ENCODE peak calls at places on chromosomes 7 and 10, in four cellular contexts. One of them, this sample, is unnamed.

GRCh38 chr10:57579926-57580325 is 687.8 kb downstream of the IPMK start:
- DNase-seq in psoas muscle: no peak
- DNase-seq in stimulated activated CD4-positive, alpha-beta T cell treated with anti-CD3 and anti-CD28 coated beads, TNF-alpha, amount 100 ng/mL, for 1 hour: no peak
- DNase-seq in HCEC 1CT: peak
- DNase-seq in this sample: peak

GRCh38 chr7:25742287-25742686 is 409.7 kb upstream of the NFE2L3 start:
- DNase-seq in psoas muscle: no peak
- DNase-seq in stimulated activated CD4-positive, alpha-beta T cell treated with anti-CD3 and anti-CD28 coated beads, TNF-alpha, amount 100 ng/mL, for 1 hour: no peak
- DNase-seq in HCEC 1CT: no peak
- DNase-seq in this sample: no peak

GRCh38 chr7:429828-430180 is 89.8 kb downstream of the PDGFA start:
- DNase-seq in psoas muscle: no peak
- DNase-seq in stimulated activated CD4-positive, alpha-beta T cell treated with anti-CD3 and anti-CD28 coated beads, TNF-alpha, amount 100 ng/mL, for 1 hour: no peak
- DNase-seq in HCEC 1CT: no peak
- DNase-seq in this sample: no peak

GRCh38 chr7:95622001-95622549 is 25.8 kb upstream of the PDK4 start:
- DNase-seq in psoas muscle: no peak
- DNase-seq in stimulated activated CD4-positive, alpha-beta T cell treated with anti-CD3 and anti-CD28 coated beads, TNF-alpha, amount 100 ng/mL, for 1 hour: no peak
- DNase-seq in HCEC 1CT: no peak
- DNase-seq in this sample: no peak

GRCh38 chr7:7688310-7688709 is 30.1 kb downstream of the RPA3 start:
- DNase-seq in psoas muscle: no peak
- DNase-seq in stimulated activated CD4-positive, alpha-beta T cell treated with anti-CD3 and anti-CD28 coated beads, TNF-alpha, amount 100 ng/mL, for 1 hour: no peak
- DNase-seq in HCEC 1CT: no peak
- DNase-seq in this sample: no peak

GRCh38 chr7:2172311-2173183 is 60.2 kb downstream of the MAD1L1 start:
- DNase-seq in psoas muscle: no peak
- DNase-seq in stimulated activated CD4-positive, alpha-beta T cell treated with anti-CD3 and anti-CD28 coated beads, TNF-alpha, amount 100 ng/mL, for 1 hour: no peak
- DNase-seq in HCEC 1CT: peak
- DNase-seq in this sample: peak

GRCh38 chr7:20329389-20330175 is 1.1 kb upstream of the ITGB8 start:
- DNase-seq in psoas muscle: peak
- DNase-seq in stimulated activated CD4-positive, alpha-beta T cell treated with anti-CD3 and anti-CD28 coated beads, TNF-alpha, amount 100 ng/mL, for 1 hour: no peak
- DNase-seq in HCEC 1CT: peak
- DNase-seq in this sample: peak

GRCh38 chr10:55410415-55410885 is 609.4 kb upstream of the PCDH15 start:
- DNase-seq in psoas muscle: peak
- DNase-seq in stimulated activated CD4-positive, alpha-beta T cell treated with anti-CD3 and anti-CD28 coated beads, TNF-alpha, amount 100 ng/mL, for 1 hour: no peak
- DNase-seq in HCEC 1CT: no peak
- DNase-seq in this sample: peak

GRCh38 chr7:95511716-95512260 is 26.0 kb downstream of the ASB4 start:
- DNase-seq in psoas muscle: peak
- DNase-seq in stimulated activated CD4-positive, alpha-beta T cell treated with anti-CD3 and anti-CD28 coated beads, TNF-alpha, amount 100 ng/mL, for 1 hour: no peak
- DNase-seq in HCEC 1CT: peak
- DNase-seq in this sample: peak

GRCh38 chr10:75281980-75282379 is 46.2 kb upstream of the COMTD1 start:
- DNase-seq in psoas muscle: no peak
- DNase-seq in stimulated activated CD4-positive, alpha-beta T cell treated with anti-CD3 and anti-CD28 coated beads, TNF-alpha, amount 100 ng/mL, for 1 hour: no peak
- DNase-seq in HCEC 1CT: no peak
- DNase-seq in this sample: no peak

GRCh38 chr7:16646427-16647081 is 573 bp downstream of the BZW2 start:
- DNase-seq in psoas muscle: no peak
- DNase-seq in stimulated activated CD4-positive, alpha-beta T cell treated with anti-CD3 and anti-CD28 coated beads, TNF-alpha, amount 100 ng/mL, for 1 hour: no peak
- DNase-seq in HCEC 1CT: peak
- DNase-seq in this sample: no peak

GRCh38 chr10:18620856-18621255 is 30.5 kb downstream of the NSUN6 start:
- DNase-seq in psoas muscle: no peak
- DNase-seq in stimulated activated CD4-positive, alpha-beta T cell treated with anti-CD3 and anti-CD28 coated beads, TNF-alpha, amount 100 ng/mL, for 1 hour: no peak
- DNase-seq in HCEC 1CT: no peak
- DNase-seq in this sample: no peak

GRCh38 chr10:13535346-13535745 is 6.5 kb upstream of the BEND7 start:
- DNase-seq in psoas muscle: no peak
- DNase-seq in stimulated activated CD4-positive, alpha-beta T cell treated with anti-CD3 and anti-CD28 coated beads, TNF-alpha, amount 100 ng/mL, for 1 hour: no peak
- DNase-seq in HCEC 1CT: no peak
- DNase-seq in this sample: no peak

GRCh38 chr7:500521-501420 is 18.9 kb downstream of the PDGFA start:
- DNase-seq in psoas muscle: peak
- DNase-seq in stimulated activated CD4-positive, alpha-beta T cell treated with anti-CD3 and anti-CD28 coated beads, TNF-alpha, amount 100 ng/mL, for 1 hour: no peak
- DNase-seq in HCEC 1CT: no peak
- DNase-seq in this sample: no peak

GRCh38 chr7:29989257-29989995 is at the start of gene SCRN1:
- DNase-seq in psoas muscle: peak
- DNase-seq in stimulated activated CD4-positive, alpha-beta T cell treated with anti-CD3 and anti-CD28 coated beads, TNF-alpha, amount 100 ng/mL, for 1 hour: no peak
- DNase-seq in HCEC 1CT: peak
- DNase-seq in this sample: no peak

GRCh38 chr7:107659666-107660065 is 962 bp upstream of the SLC26A4 start:
- DNase-seq in psoas muscle: no peak
- DNase-seq in stimulated activated CD4-positive, alpha-beta T cell treated with anti-CD3 and anti-CD28 coated beads, TNF-alpha, amount 100 ng/mL, for 1 hour: no peak
- DNase-seq in HCEC 1CT: peak
- DNase-seq in this sample: no peak

GRCh38 chr10:115624448-115624847 is 531.3 kb downstream of the ATRNL1 start:
- DNase-seq in psoas muscle: no peak
- DNase-seq in stimulated activated CD4-positive, alpha-beta T cell treated with anti-CD3 and anti-CD28 coated beads, TNF-alpha, amount 100 ng/mL, for 1 hour: no peak
- DNase-seq in HCEC 1CT: peak
- DNase-seq in this sample: no peak

GRCh38 chr10:107656932-107657331 is 492.4 kb upstream of the SORCS1 start:
- DNase-seq in psoas muscle: no peak
- DNase-seq in stimulated activated CD4-positive, alpha-beta T cell treated with anti-CD3 and anti-CD28 coated beads, TNF-alpha, amount 100 ng/mL, for 1 hour: no peak
- DNase-seq in HCEC 1CT: no peak
- DNase-seq in this sample: no peak

This sample was measured in DMS153.